ENCODE peak calls at places on chromosomes 13 and 19, in six cellular contexts. Z is Caco-2, V is endothelial cell of umbilical vein, H is HFFc6, N is fibroblast of villous mesenchyme, G is fibroblast of lung. Q is an unnamed sample.

GRCh38 chr19:47421844-47422395 is 2.6 kb upstream of the MEIS3 start:
- DNase-seq in V (no peak), Z (no peak), G (no peak), H (no peak), N (no peak), Q (no peak)

GRCh38 chr13:100675660-100676129 is 1.1 kb upstream of the TMTC4 start:
- DNase-seq in G (no peak), N (no peak), H (no peak), Z (no peak), V (no peak), Q (no peak)

GRCh38 chr19:30676990-30677679 is 305.0 kb downstream of the ZNF536 start:
- DNase-seq in H (no peak), Z (no peak), N (no peak), V (no peak), G (no peak), Q (no peak)

GRCh38 chr19:48636859-48637448 is at the start of gene DBP:
- DNase-seq in V (no peak), H (no peak), Z (peak), N (no peak), G (no peak), Q (no peak)

GRCh38 chr13:95083758-95084157 is 217.5 kb downstream of the ABCC4 start:
- DNase-seq in V (peak), H (peak), Z (no peak), G (peak), N (peak), Q (peak)

GRCh38 chr19:48415395-48415794 is 21.9 kb downstream of the GRIN2D start:
- DNase-seq in Z (peak), N (peak), G (peak), V (peak), H (no peak), Q (no peak)

GRCh38 chr19:55652311-55653078 is 2.3 kb upstream of the U2AF2 start:
- DNase-seq in H (no peak), G (no peak), Z (no peak), V (no peak), N (no peak), Q (no peak)

GRCh38 chr19:58166268-58166667 is 15.7 kb upstream of the ZNF329 start:
- DNase-seq in Z (no peak), H (no peak), G (no peak), N (no peak), V (no peak), Q (no peak)

GRCh38 chr19:6876790-6877189 is 10.6 kb upstream of the ADGRE1 start:
- DNase-seq in G (no peak), N (no peak), H (no peak), Z (no peak), V (no peak), Q (no peak)

GRCh38 chr19:6873708-6874431 is 13.5 kb upstream of the ADGRE1 start:
- DNase-seq in V (no peak), G (no peak), N (no peak), H (no peak), Z (no peak), Q (no peak)

GRCh38 chr19:6877766-6878165 is 9.6 kb upstream of the ADGRE1 start:
- DNase-seq in H (no peak), G (no peak), V (no peak), Z (no peak), N (no peak), Q (no peak)

DNA sequence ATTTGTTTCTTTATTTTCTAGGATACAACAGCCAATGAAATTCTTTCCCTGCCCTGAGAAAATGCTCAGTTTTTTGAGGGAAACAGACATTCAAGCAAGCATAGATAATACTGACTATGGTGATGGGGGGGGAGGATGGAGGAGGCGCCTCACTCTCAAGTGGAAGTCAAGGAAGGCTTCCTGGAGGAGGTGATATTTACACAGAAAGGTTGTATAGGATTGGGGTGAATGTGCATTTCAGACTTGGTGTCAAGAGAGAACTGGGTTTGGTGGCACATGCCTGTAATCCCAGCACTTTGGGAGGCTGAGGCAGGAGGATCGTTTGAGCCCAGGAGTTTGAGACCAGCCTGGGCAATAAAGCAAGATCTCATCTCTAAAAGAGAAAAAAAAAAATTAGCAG is 12.2 kb upstream of the ADGRE1 start:
- DNase-seq in Z (no peak), H (no peak), N (no peak), V (no peak), G (no peak), Q (no peak)
- TF ChIP-seq CTCF in Z (no peak), H (no peak), N (no peak), V (no peak), G (no peak), Q (no peak)

GRCh38 chr19:34838753-34839431 is 65.9 kb upstream of the ZNF599 start:
- DNase-seq in H (no peak), Z (peak), G (peak), V (peak), N (no peak), Q (no peak)
- TF ChIP-seq CTCF in H (peak), Z (peak), G (peak), V (peak), N (peak), Q (no peak)

DNA sequence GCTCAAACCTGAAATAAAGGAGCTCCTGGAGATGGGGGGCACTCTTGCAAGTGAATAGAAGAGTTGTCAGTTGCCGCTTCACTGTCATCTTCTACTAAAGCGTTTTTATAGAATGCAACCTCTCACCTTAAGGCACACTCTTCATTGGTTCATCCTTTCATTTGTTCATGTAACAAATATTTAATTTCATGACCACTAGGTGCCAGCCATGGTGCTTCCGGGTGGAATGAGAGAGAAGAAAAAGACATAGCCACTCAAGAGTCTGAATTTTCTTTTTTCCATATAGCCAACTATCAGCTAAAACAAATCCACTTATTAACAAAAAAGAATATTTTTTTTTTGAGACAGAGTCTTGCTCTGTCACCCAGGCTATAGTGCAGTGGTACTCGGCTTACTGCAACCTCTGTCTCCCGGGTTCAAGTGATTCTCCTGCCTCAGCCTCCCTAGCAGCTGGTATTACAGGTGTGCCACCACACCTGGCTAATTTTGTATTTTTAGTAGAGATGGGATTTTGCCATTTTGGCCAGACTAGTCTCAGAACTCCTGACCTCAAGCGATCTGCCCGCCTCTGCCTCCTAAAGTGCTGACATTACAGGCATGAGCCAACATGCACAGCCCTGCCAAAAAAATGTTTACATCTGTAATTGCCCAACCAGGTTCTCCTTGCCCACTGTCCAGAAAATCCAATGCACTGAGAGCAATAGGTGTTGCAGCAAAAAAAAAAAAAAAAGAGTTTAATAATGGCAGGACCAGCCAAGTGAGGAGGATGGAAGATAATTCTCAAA is 22.1 kb upstream of the SACS start:
- DNase-seq in Z (no peak), H (no peak), N (no peak), G (peak), V (no peak), Q (no peak)
- TF ChIP-seq CTCF in Z (no peak), H (peak), N (no peak), G (no peak), V (no peak), Q (no peak)

GRCh38 chr19:1585243-1585580 is 7.5 kb downstream of the MBD3 start:
- DNase-seq in V (no peak), Z (no peak), G (no peak), N (no peak), H (no peak), Q (no peak)
- TF ChIP-seq CTCF in V (no peak), Z (no peak), G (no peak), N (no peak), H (no peak), Q (no peak)

Q was measured in HFF-Myc.